ENCODE peak calls at places on chromosomes 2 and 18, in four cellular contexts. D, P, I and G are unnamed samples.

GRCh38 chr2:240213476-240214391 is 73.3 kb upstream of the OTOS start:
- DNase-seq in D (no peak), P (peak; percentile 81), I (no peak), G (no peak)

GRCh38 chr2:205720451-205720902 is 38.2 kb downstream of the NRP2 start:
- DNase-seq in D (no peak), P (no peak), I (no peak), G (no peak)

GRCh38 chr2:191303349-191304005 is 58.3 kb downstream of the MYO1B start:
- DNase-seq in D (no peak), P (no peak), I (no peak), G (no peak)

GRCh38 chr2:97900806-97901205 is 94.9 kb downstream of the TMEM131 start:
- DNase-seq in D (peak; percentile 13), P (no peak), I (peak; percentile 18), G (no peak)

GRCh38 chr2:171478345-171478744 is 43.9 kb upstream of the CYBRD1 start:
- DNase-seq in D (peak; percentile 21), P (no peak), I (peak; percentile 76), G (peak; percentile 16)

GRCh38 chr2:200862532-200863000 is 1.9 kb downstream of the CLK1 start:
- DNase-seq in D (peak; percentile 56), P (no peak), I (peak; percentile 80), G (peak; percentile 76)

GRCh38 chr2:75998451-75998850 is 287.7 kb upstream of the GCFC2 start:
- DNase-seq in D (no peak), P (no peak), I (no peak), G (no peak)

GRCh38 chr2:74602553-74603281 is 45.4 kb downstream of the M1AP start:
- DNase-seq in D (peak; percentile 69), P (no peak), I (peak; percentile 85), G (peak; percentile 70)

GRCh38 chr2:3665886-3666612 is 8.0 kb downstream of the ALLC start:
- DNase-seq in D (no peak), P (no peak), I (no peak), G (no peak)

GRCh38 chr2:42706836-42707235 is 57.1 kb downstream of the OXER1 start:
- DNase-seq in D (no peak), P (no peak), I (no peak), G (no peak)

GRCh38 chr2:96763511-96764252 is 3.0 kb downstream of the CNNM4 start:
- DNase-seq in D (peak; percentile 47), P (no peak), I (no peak), G (peak; percentile 12)

GRCh38 chr2:150526827-150527226 is 39.4 kb upstream of the RND3 start:
- DNase-seq in D (peak; percentile 97), P (no peak), I (peak; percentile 97), G (peak; percentile 98)

GRCh38 chr2:11822746-11823411 is 76.4 kb downstream of the LPIN1 start:
- DNase-seq in D (peak; percentile 63), P (peak; percentile 61), I (no peak), G (no peak)

GRCh38 chr2:1584051-1584531 is 160.2 kb downstream of the PXDN start:
- DNase-seq in D (no peak), P (no peak), I (no peak), G (no peak)

GRCh38 chr18:30920757-30921156 is 121.8 kb downstream of the DSC3 start:
- DNase-seq in D (no peak), P (no peak), I (peak; percentile 18), G (no peak)

GRCh38 chr2:46470114-46470628 is 9.2 kb upstream of the TMEM247 start:
- DNase-seq in D (no peak), P (no peak), I (no peak), G (no peak)

GRCh38 chr18:23196119-23197004 is 61.1 kb downstream of the CABLES1 start:
- DNase-seq in D (no peak), P (no peak), I (peak; percentile 59), G (no peak)

GRCh38 chr2:168988755-168989154 is 42.4 kb downstream of the ABCB11 start:
- DNase-seq in D (no peak), P (no peak), I (no peak), G (no peak)

GRCh38 chr2:134173338-134174016 is 80.4 kb upstream of the MGAT5 start:
- DNase-seq in D (no peak), P (no peak), I (no peak), G (no peak)

GRCh38 chr2:232800166-232800565 is 23.8 kb upstream of the KCNJ13 start:
- DNase-seq in D (no peak), P (no peak), I (no peak), G (no peak)

GRCh38 chr2:68715353-68716041 is 19.1 kb upstream of the ARHGAP25 start:
- DNase-seq in D (peak; percentile 86), P (no peak), I (peak; percentile 33), G (peak; percentile 28)

GRCh38 chr2:9226458-9227380 is 20.1 kb downstream of the ASAP2 start:
- DNase-seq in D (no peak), P (no peak), I (no peak), G (no peak)

GRCh38 chr18:70386582-70386981 is 97.7 kb downstream of the SOCS6 start:
- DNase-seq in D (no peak), P (no peak), I (no peak), G (no peak)

GRCh38 chr2:239548965-239549595 is 148.3 kb upstream of the HDAC4 start:
- DNase-seq in D (no peak), P (no peak), I (no peak), G (no peak)

GRCh38 chr2:218282173-218282991 is 9.9 kb downstream of the TMBIM1 start:
- DNase-seq in D (peak; percentile 96), P (no peak), I (peak; percentile 77), G (no peak)

GRCh38 chr2:207489251-207489650 is 40.5 kb upstream of the CREB1 start:
- DNase-seq in D (no peak), P (no peak), I (no peak), G (no peak)

GRCh38 chr2:207490441-207490840 is 39.3 kb upstream of the CREB1 start:
- DNase-seq in D (no peak), P (no peak), I (no peak), G (no peak)

GRCh38 chr2:207484444-207485391 is 45.0 kb upstream of the CREB1 start:
- DNase-seq in D (no peak), P (no peak), I (peak; percentile 27), G (no peak)

GRCh38 chr2:207491086-207491485 is 38.7 kb upstream of the CREB1 start:
- DNase-seq in D (no peak), P (no peak), I (no peak), G (peak; percentile 15)

DNA sequence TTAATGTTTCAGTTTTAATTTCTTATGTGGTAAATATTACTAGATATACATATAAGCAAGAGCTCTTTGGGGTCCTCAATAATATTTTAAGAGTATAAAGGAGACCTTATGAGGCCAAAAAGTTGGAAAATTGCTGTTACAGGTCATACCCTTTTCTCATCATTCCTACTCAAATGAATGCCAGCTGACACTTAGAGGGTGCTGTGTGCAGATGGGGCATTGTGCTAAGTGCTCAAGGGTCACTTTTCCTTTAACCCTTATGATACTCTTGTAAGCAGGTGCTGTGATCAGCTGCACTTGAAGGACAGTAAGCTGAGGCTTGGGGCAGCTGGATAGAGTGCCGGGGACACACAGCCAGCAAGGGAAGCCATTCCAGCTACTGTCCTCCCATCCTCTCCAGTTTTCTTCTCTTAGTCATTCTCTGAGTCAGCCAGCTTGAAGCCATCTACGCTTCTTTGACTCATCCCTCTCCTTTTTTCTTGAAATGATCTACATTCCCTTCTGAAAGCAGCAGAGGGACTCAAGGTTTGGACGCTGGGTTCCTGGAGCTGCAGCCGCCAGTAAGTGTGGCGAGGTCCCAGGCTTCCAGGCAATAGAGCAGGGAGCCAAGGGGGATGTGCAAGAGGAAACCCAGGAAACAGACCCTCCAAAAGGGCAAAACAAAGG is 42.0 kb upstream of the CREB1 start:
- DNase-seq in D (peak; percentile 92), P (no peak), I (peak; percentile 93), G (peak; percentile 94)
- TF ChIP-seq CTCF in D (peak; percentile 68), P (no peak), I (no peak), G (peak; percentile 69)

GRCh38 chr2:26727641-26728561 is 35.4 kb downstream of the KCNK3 start:
- DNase-seq in D (no peak), P (peak; percentile 86), I (no peak), G (no peak)
- TF ChIP-seq CTCF in D (no peak), P (no peak), I (no peak), G (peak; percentile 44)

GRCh38 chr2:162890690-162891311 is 52.2 kb upstream of the KCNH7 start:
- DNase-seq in D (peak; percentile 71), P (no peak), I (peak; percentile 67), G (peak; percentile 61)
- TF ChIP-seq CTCF in D (peak; percentile 95), P (no peak), I (peak; percentile 59), G (peak; percentile 87)

GRCh38 chr2:113233593-113234550 is 44.8 kb downstream of the PAX8 start:
- DNase-seq in D (no peak), P (no peak), I (peak; percentile 60), G (no peak)
- TF ChIP-seq CTCF in D (no peak), P (no peak), I (peak; percentile 36), G (peak; percentile 46)

GRCh38 chr18:33495278-33495677 is 54.8 kb upstream of the CCDC178 start:
- DNase-seq in D (peak; percentile 31), P (no peak), I (peak; percentile 56), G (no peak)
- TF ChIP-seq CTCF in D (peak; percentile 53), P (no peak), I (peak; percentile 82), G (no peak)

DNA sequence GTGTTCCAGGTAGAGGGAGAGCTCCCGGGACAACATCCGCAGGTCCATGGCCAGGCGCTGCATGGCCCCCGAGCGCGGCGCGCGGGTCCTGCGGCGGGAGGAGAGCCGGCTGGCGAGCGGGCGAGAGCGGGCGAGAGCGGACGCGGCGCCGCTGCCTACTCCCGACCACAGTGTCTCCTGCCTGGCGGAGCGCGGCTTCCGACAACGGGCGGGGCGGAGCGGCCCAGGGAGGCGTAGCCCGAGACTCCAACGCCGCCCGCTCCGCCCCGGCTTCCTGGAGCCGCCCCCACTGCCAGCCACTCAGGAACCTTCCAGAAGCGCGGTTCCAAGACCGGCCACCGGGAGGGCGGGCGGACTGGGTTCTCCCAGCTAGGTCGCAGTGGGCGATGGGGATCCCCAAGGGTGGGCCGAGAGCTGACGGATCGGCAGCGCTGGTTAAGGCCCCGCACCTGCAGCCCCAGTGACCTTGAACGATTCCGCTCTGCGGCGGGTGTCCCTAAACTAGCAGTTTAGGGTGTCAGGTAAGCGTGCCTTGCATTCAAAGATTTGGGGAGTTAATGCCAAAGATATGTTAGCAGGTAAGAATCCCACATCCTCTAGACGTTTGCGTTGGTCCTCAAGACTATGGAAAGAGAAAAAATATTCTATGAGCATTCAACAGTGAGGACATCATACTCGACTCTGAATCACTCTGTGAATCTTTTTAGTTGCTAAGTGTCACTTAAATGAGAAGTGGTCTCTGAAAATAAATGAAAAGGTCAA is at the start of gene ABHD3:
- DNase-seq in D (peak; percentile 93), P (peak; percentile 99), I (peak; percentile 88), G (peak; percentile 84)
- TF ChIP-seq CTCF in D (no peak), P (peak; percentile 92), I (peak; percentile 34), G (peak; percentile 72)

DNA sequence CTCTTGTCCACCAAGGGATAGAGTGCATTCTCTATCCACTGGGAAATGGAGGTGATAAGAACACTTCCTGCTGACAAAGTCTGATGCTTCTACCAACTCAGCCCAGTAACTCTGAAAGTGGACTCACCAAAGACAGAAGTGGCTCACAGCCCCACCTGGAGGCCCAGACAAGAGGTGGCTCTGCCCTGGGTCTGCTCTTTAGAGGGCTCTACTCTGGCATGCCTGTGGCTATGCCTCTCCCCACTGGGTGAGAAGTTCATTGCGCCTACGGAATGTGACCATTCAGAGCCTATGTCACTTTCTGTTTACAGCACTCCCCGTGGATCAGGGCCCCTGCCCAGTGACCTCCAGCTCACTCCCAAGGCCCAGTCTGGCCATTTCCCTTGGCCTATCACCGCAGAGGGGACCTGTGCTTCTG is 13.5 kb upstream of the XDH start:
- DNase-seq in D (peak; percentile 53), P (no peak), I (peak; percentile 22), G (peak; percentile 59)
- TF ChIP-seq CTCF in D (peak; percentile 56), P (no peak), I (no peak), G (peak; percentile 72)

GRCh38 chr2:72893594-72894319 is 6.5 kb downstream of the SPR start:
- DNase-seq in D (peak; percentile 54), P (peak; percentile 35), I (peak; percentile 60), G (peak; percentile 68)
- TF ChIP-seq CTCF in D (peak; percentile 52), P (no peak), I (peak; percentile 78), G (peak; percentile 85)